ENCODE peak calls at places on chromosomes 2 and 18, in ten cellular contexts. H is nephron progenitor cell; Q is hypothalamus; B is GM23248; P is CD8-positive, alpha-beta memory T cell; F is GM13976; Y is lower lobe of right lung; M is HCT116; Z is NB4; T is HEK293T. A is an unnamed sample.

GRCh38 chr2:240986787-240987411 is 11.5 kb upstream of the SNED1 start:
- DNase-seq in F (no peak), Y (peak; percentile 66), M (no peak), B (peak; percentile 50), H (peak; percentile 7), Q (no peak), P (no peak), T (no peak), Z (peak; percentile 93), A (no peak)

GRCh38 chr18:49862656-49863385 is 49.5 kb upstream of the ACAA2 start:
- DNase-seq in M (no peak), Z (no peak), P (no peak), Q (no peak), H (no peak), Y (no peak), B (no peak), F (no peak), T (no peak), A (no peak)

GRCh38 chr2:203904022-203904421 is 32.5 kb upstream of the ICOS start:
- DNase-seq in F (no peak), B (peak; percentile 16), T (no peak), P (no peak), Y (no peak), Z (no peak), M (no peak), Q (no peak), H (no peak), A (no peak)

GRCh38 chr18:9701604-9702324 is 6.3 kb upstream of the RAB31 start:
- DNase-seq in P (no peak), F (no peak), Q (no peak), M (no peak), H (no peak), Z (no peak), T (no peak), Y (no peak), B (no peak), A (no peak)

GRCh38 chr2:226796012-226796839 is 3.4 kb downstream of the IRS1 start:
- DNase-seq in T (no peak), M (no peak), P (no peak), Z (no peak), F (peak; percentile 14), B (peak; percentile 58), Q (no peak), Y (peak; percentile 43), H (no peak), A (no peak)

GRCh38 chr2:467101-467500 is 179.2 kb upstream of the ALKAL2 start:
- DNase-seq in M (no peak), B (no peak), P (no peak), H (no peak), Z (no peak), Y (no peak), Q (no peak), T (no peak), F (no peak), A (no peak)

GRCh38 chr2:160493227-160494028 is at the start of gene RBMS1:
- DNase-seq in H (peak; percentile 76), Y (peak; percentile 74), B (peak; percentile 72), P (peak; percentile 57), F (peak; percentile 52), T (peak; percentile 66), Q (no peak), Z (peak; percentile 77), M (no peak), A (no peak)

GRCh38 chr2:84904717-84905174 is 710 bp upstream of the TMSB10 start:
- DNase-seq in M (no peak), H (peak; percentile 57), T (peak; percentile 50), Q (peak; percentile 10), F (no peak), Z (peak; percentile 71), B (peak; percentile 83), P (peak; percentile 64), Y (peak; percentile 90), A (no peak)

GRCh38 chr2:96024336-96025106 is 10.2 kb downstream of the GPAT2 start:
- DNase-seq in T (no peak), Y (no peak), B (no peak), Z (no peak), M (no peak), H (no peak), Q (no peak), P (no peak), F (no peak), A (no peak)

GRCh38 chr2:149339324-149339723 is 8.9 kb downstream of the LYPD6 start:
- DNase-seq in H (no peak), M (no peak), Z (no peak), B (no peak), Q (no peak), F (no peak), T (no peak), Y (no peak), P (no peak), A (no peak)

GRCh38 chr2:118774458-118775133 is 72.9 kb downstream of the EN1 start:
- DNase-seq in Q (no peak), F (peak; percentile 36), M (no peak), P (no peak), Y (peak; percentile 50), Z (no peak), T (peak; percentile 83), B (peak; percentile 85), H (peak; percentile 88), A (no peak)

GRCh38 chr2:43127208-43127940 is 99.0 kb downstream of the ZFP36L2 start:
- DNase-seq in Y (peak; percentile 91), F (peak; percentile 89), H (peak; percentile 62), P (peak; percentile 76), B (peak; percentile 50), Z (peak; percentile 97), Q (no peak), M (peak; percentile 33), T (peak; percentile 68), A (no peak)

GRCh38 chr2:31382452-31383120 is 32.0 kb downstream of the XDH start:
- DNase-seq in H (no peak), Y (no peak), Z (no peak), B (peak; percentile 43), F (no peak), Q (no peak), T (no peak), M (no peak), P (no peak), A (no peak)

GRCh38 chr18:23853448-23854210 is 160.9 kb upstream of the TTC39C start:
- DNase-seq in Y (no peak), T (no peak), M (no peak), Z (no peak), H (no peak), P (no peak), B (no peak), F (no peak), Q (no peak), A (no peak)

GRCh38 chr2:68368657-68369339 is 3.7 kb downstream of the PLEK start:
- DNase-seq in P (no peak), Z (peak; percentile 52), B (peak; percentile 97), H (peak; percentile 16), F (no peak), M (no peak), Q (no peak), T (no peak), Y (no peak), A (no peak)

GRCh38 chr18:12231040-12231882 is 22.9 kb upstream of the CIDEA start:
- DNase-seq in T (no peak), H (no peak), F (peak; percentile 10), P (no peak), Z (no peak), M (no peak), Q (no peak), Y (no peak), B (no peak), A (no peak)

GRCh38 chr18:23819005-23819404 is 129.8 kb downstream of the LAMA3 start:
- DNase-seq in Z (no peak), P (no peak), T (no peak), Y (no peak), B (no peak), H (no peak), M (no peak), Q (no peak), F (no peak), A (no peak)

GRCh38 chr18:68275616-68276015 is 439.3 kb downstream of the TMX3 start:
- DNase-seq in M (no peak), P (no peak), Q (no peak), B (peak; percentile 57), H (no peak), Y (no peak), Z (no peak), F (no peak), T (no peak), A (no peak)

GRCh38 chr2:133092571-133092970 is 422.6 kb upstream of the LYPD1 start:
- DNase-seq in F (no peak), T (no peak), H (no peak), M (no peak), Q (no peak), B (peak; percentile 14), Z (no peak), P (no peak), Y (no peak), A (no peak)

GRCh38 chr18:5894613-5895299 is 566 bp downstream of the TMEM200C start:
- DNase-seq in F (peak; percentile 57), T (peak; percentile 21), Y (no peak), M (no peak), Q (no peak), Z (no peak), P (no peak), B (peak; percentile 31), H (peak; percentile 74), A (no peak)

GRCh38 chr2:212451786-212452200 is 86.8 kb downstream of the ERBB4 start:
- DNase-seq in Z (no peak), Q (no peak), B (peak; percentile 54), P (no peak), H (no peak), Y (no peak), M (peak; percentile 19), F (no peak), T (no peak), A (peak; percentile 13)

GRCh38 chr2:176118606-176119370 is 2.2 kb downstream of the HOXD10 start:
- DNase-seq in B (peak; percentile 78), P (no peak), H (peak; percentile 77), Z (peak; percentile 80), Q (no peak), M (peak; percentile 69), T (no peak), Y (no peak), F (no peak), A (no peak)

GRCh38 chr18:23228102-23229051 is 93.1 kb downstream of the CABLES1 start:
- DNase-seq in Y (no peak), Q (no peak), B (peak; percentile 68), H (no peak), F (peak; percentile 62), T (no peak), P (no peak), Z (peak; percentile 54), M (no peak), A (no peak)

GRCh38 chr2:189425676-189426075 is 15.6 kb upstream of the WDR75 start:
- DNase-seq in P (no peak), T (no peak), F (no peak), B (no peak), Z (no peak), M (no peak), H (no peak), Q (no peak), Y (no peak), A (no peak)

GRCh38 chr2:150643106-150643730 is 155.8 kb upstream of the RND3 start:
- DNase-seq in P (no peak), T (no peak), F (no peak), B (peak; percentile 73), H (no peak), M (no peak), Q (no peak), Y (no peak), Z (no peak), A (no peak)

GRCh38 chr2:86048888-86049287 is 56.8 kb downstream of the POLR1A start:
- DNase-seq in T (no peak), B (no peak), Z (no peak), M (no peak), H (no peak), Q (no peak), P (no peak), F (no peak), Y (no peak), A (no peak)

GRCh38 chr2:157427003-157427921 is 16.6 kb downstream of the CYTIP start:
- DNase-seq in Q (no peak), M (no peak), B (no peak), P (no peak), F (no peak), H (no peak), Z (no peak), Y (no peak), T (no peak), A (no peak)

GRCh38 chr18:45197526-45197970 is 417.7 kb upstream of the SLC14A2 start:
- DNase-seq in B (peak; percentile 24), H (no peak), M (no peak), T (no peak), Y (no peak), P (no peak), F (peak; percentile 52), Z (peak; percentile 49), Q (no peak), A (no peak)